ENCODE peak calls at places on chromosomes 13 and 19, in ten cellular contexts. I is transverse colon, J is suprapubic skin, S is H1, L is stomach, O is sigmoid colon, F is upper lobe of left lung, K is prostate gland, Z is endothelial cell of umbilical vein, D is SK-N-SH. T is an unnamed sample.
A peak's percentile ranks its signal among the peaks of the same experiment; 100 is the strongest.

GRCh38 chr19:55344444-55344843 is 4.8 kb downstream of the KMT5C start:
- DNase-seq in L (no peak), D (peak; percentile 91), K (no peak), I (no peak), S (no peak), J (no peak), O (no peak), Z (no peak), F (no peak), T (no peak)

GRCh38 chr13:110788778-110789177 is 75.3 kb downstream of the ING1 start:
- DNase-seq in O (no peak), Z (no peak), J (no peak), S (no peak), F (no peak), K (no peak), D (no peak), I (no peak), L (no peak), T (no peak)

GRCh38 chr19:2612619-2613249 is 89.8 kb downstream of the GNG7 start:
- DNase-seq in F (no peak), Z (no peak), I (no peak), O (peak; percentile 61), L (no peak), D (no peak), J (no peak), S (no peak), K (no peak), T (no peak)

GRCh38 chr13:98260357-98261164 is 83.5 kb upstream of the RNF113B start:
- DNase-seq in L (no peak), S (no peak), D (peak; percentile 32), J (no peak), Z (no peak), K (no peak), F (no peak), I (no peak), O (no peak), T (no peak)

GRCh38 chr19:19636573-19636972 is 6.9 kb downstream of the GMIP start:
- DNase-seq in S (no peak), O (no peak), Z (no peak), F (no peak), L (no peak), J (no peak), D (no peak), K (no peak), I (no peak), T (no peak)

GRCh38 chr19:18416778-18417249 is 2.4 kb upstream of the SSBP4 start:
- DNase-seq in Z (peak; percentile 89), O (peak; percentile 95), L (peak; percentile 74), S (no peak), K (peak; percentile 53), F (peak; percentile 95), J (peak; percentile 97), D (peak; percentile 92), I (peak; percentile 81), T (peak; percentile 89)

GRCh38 chr13:90947976-90948375 is 399.5 kb upstream of the MIR17HG start:
- DNase-seq in K (no peak), I (no peak), S (no peak), F (no peak), J (no peak), L (no peak), D (no peak), O (no peak), Z (no peak), T (no peak)

GRCh38 chr13:83819156-83819555 is 63.1 kb downstream of the SLITRK1 start:
- DNase-seq in F (no peak), L (no peak), Z (no peak), O (no peak), J (no peak), I (no peak), S (no peak), K (no peak), D (no peak), T (no peak)

GRCh38 chr19:53192771-53193533 is at the start of gene ZNF665:
- DNase-seq in J (peak; percentile 94), I (peak; percentile 92), K (peak; percentile 87), Z (peak; percentile 82), S (no peak), F (peak; percentile 87), O (peak; percentile 95), L (peak; percentile 90), D (peak; percentile 92), T (peak; percentile 88)

GRCh38 chr19:19652482-19653295 is 9.2 kb upstream of the GMIP start:
- DNase-seq in S (no peak), Z (no peak), K (no peak), D (peak; percentile 25), I (no peak), L (no peak), O (no peak), J (peak; percentile 60), F (peak; percentile 56), T (no peak)

GRCh38 chr13:95317037-95317989 is 16.1 kb upstream of the ABCC4 start:
- DNase-seq in Z (no peak), J (no peak), S (no peak), K (no peak), O (no peak), L (no peak), F (no peak), I (no peak), D (no peak), T (no peak)

GRCh38 chr19:38433268-38433733 is at the start of gene RYR1:
- DNase-seq in I (peak; percentile 40), L (peak; percentile 48), S (no peak), O (no peak), F (peak; percentile 78), K (no peak), J (no peak), D (peak; percentile 90), Z (no peak), T (no peak)

GRCh38 chr19:10817291-10818038 is 18.5 kb downstream of the TMED1 start:
- DNase-seq in O (peak; percentile 90), L (peak; percentile 33), I (peak; percentile 51), D (peak; percentile 88), K (no peak), J (peak; percentile 88), F (peak; percentile 86), S (no peak), Z (no peak), T (no peak)

GRCh38 chr13:110509971-110510786 is 51.3 kb downstream of the RAB20 start:
- DNase-seq in L (no peak), D (no peak), O (no peak), J (no peak), I (no peak), Z (no peak), K (no peak), S (no peak), F (no peak), T (no peak)

GRCh38 chr13:100275746-100276145 is 186.9 kb downstream of the PCCA start:
- DNase-seq in Z (no peak), O (no peak), K (peak; percentile 11), F (no peak), L (no peak), I (no peak), D (no peak), S (no peak), J (no peak), T (no peak)

GRCh38 chr19:23366437-23366836 is 28.8 kb downstream of the ZNF91 start:
- DNase-seq in D (no peak), O (no peak), I (no peak), L (no peak), S (no peak), J (no peak), K (no peak), Z (no peak), F (no peak), T (no peak)
- H3K9me3 ChIP-seq in D (peaks cover 65% of the 10 kb centered on the region), O (peaks cover 31% of the 10 kb centered on the region), I (peaks cover 80% of the 10 kb centered on the region), L (peaks cover 94% of the 10 kb centered on the region), S (peaks cover 56% of the 10 kb centered on the region), J (peaks cover 65% of the 10 kb centered on the region), K (peaks cover 3% of the 10 kb centered on the region), Z (peaks cover 4% of the 10 kb centered on the region), F (peaks cover 85% of the 10 kb centered on the region), T (peaks cover 61% of the 10 kb centered on the region)

GRCh38 chr19:1151037-1151716 is 22.9 kb downstream of the SBNO2 start:
- DNase-seq in F (peak; percentile 64), K (no peak), J (no peak), L (no peak), S (no peak), D (no peak), I (no peak), O (no peak), Z (no peak), T (no peak)
- TF ChIP-seq POLR2AphosphoS5 in F (peak; percentile 68), K (peak; percentile 16), J (no peak), L (no peak), S (no peak), D (no peak), I (peak; percentile 28), O (no peak), Z (no peak), T (no peak)

GRCh38 chr13:34749046-34749445 is 193.0 kb upstream of the NBEA start:
- DNase-seq in D (no peak), S (no peak), O (no peak), L (no peak), Z (no peak), J (no peak), I (no peak), F (no peak), K (no peak), T (no peak)

GRCh38 chr13:34751492-34751891 is 190.6 kb upstream of the NBEA start:
- DNase-seq in Z (no peak), F (no peak), K (no peak), L (no peak), J (no peak), D (no peak), S (no peak), O (no peak), I (no peak), T (no peak)

GRCh38 chr13:34750078-34750703 is 191.9 kb upstream of the NBEA start:
- DNase-seq in O (no peak), Z (no peak), J (no peak), F (no peak), I (peak; percentile 13), D (peak; percentile 52), L (no peak), K (no peak), S (no peak), T (no peak)

GRCh38 chr13:34752561-34752960 is 189.5 kb upstream of the NBEA start:
- DNase-seq in F (no peak), K (no peak), L (no peak), J (no peak), Z (no peak), S (no peak), I (no peak), O (no peak), D (no peak), T (no peak)

DNA sequence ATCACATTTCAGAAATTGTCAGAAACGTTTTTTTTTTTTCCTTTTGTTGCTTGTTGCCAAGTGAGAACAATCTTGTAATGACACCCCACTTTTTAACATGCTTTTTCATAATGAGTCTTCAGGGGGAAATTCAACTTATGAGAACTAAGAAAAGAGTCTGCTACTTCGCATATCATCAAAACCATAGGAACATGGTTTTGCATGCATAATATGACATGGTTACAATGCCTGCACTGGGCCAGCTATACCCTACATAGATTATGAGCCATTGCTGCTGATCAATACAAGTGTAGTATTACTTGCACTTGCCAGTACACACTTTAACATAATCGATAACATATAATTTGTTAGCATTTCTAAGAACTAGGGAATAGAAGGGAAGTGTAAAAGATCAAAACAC is 191.0 kb upstream of the NBEA start:
- DNase-seq in O (no peak), D (no peak), I (no peak), J (no peak), S (no peak), L (no peak), F (no peak), Z (no peak), K (no peak), T (no peak)
- H3K27ac ChIP-seq in O (no peak overlapping the region), D (no peak overlapping the region), I (no peak overlapping the region), J (no peak overlapping the region), S (no peak overlapping the region), L (no peak overlapping the region), F (no peak overlapping the region), Z (no peak overlapping the region), K (no peak overlapping the region), T (no peak overlapping the region)

GRCh38 chr19:58117841-58118575 is 20.0 kb upstream of the ZSCAN18 start:
- DNase-seq in Z (no peak), L (no peak), F (peak; percentile 49), J (no peak), S (peak; percentile 64), I (no peak), K (no peak), O (no peak), D (peak; percentile 24), T (no peak)
- H3K9me3 ChIP-seq in Z (peaks cover 2% of the 10 kb centered on the region), L (peaks cover 100% of the 10 kb centered on the region), F (peaks cover 90% of the 10 kb centered on the region), J (peaks cover 77% of the 10 kb centered on the region), S (peaks cover 74% of the 10 kb centered on the region), I (peaks cover 51% of the 10 kb centered on the region), K (no peaks in the 10 kb centered on the region), O (peaks cover 69% of the 10 kb centered on the region), D (no peaks in the 10 kb centered on the region), T (peaks cover 100% of the 10 kb centered on the region)

T was measured in breast epithelium.